ENCODE peak calls at places on chromosome 9, in nine cellular contexts. F, E, K, L, V, C, P, X and D are unnamed samples.

GRCh38 chr9:108475813-108476212 is 380.0 kb downstream of the ACTL7B start:
- DNase-seq in F (no peak), P (no peak), V (no peak), E (no peak), X (no peak), C (no peak), K (no peak), L (no peak), D (no peak)

GRCh38 chr9:6506571-6506970 is 93.6 kb downstream of the UHRF2 start:
- DNase-seq in C (no peak), L (no peak), V (no peak), E (peak; percentile 59), P (no peak), X (no peak), F (no peak), K (no peak), D (no peak)

GRCh38 chr9:133545494-133546286 is 11.2 kb downstream of the ADAMTSL2 start:
- DNase-seq in L (no peak), X (no peak), C (no peak), E (no peak), P (no peak), F (no peak), V (no peak), K (no peak), D (no peak)

GRCh38 chr9:131701789-131702337 is 38.0 kb downstream of the RAPGEF1 start:
- DNase-seq in L (no peak), F (no peak), X (no peak), P (peak; percentile 75), K (no peak), E (no peak), C (no peak), V (no peak), D (no peak)

GRCh38 chr9:134066546-134066922 is 1.3 kb downstream of the BRD3 start:
- DNase-seq in P (peak; percentile 56), L (peak; percentile 25), K (peak; percentile 5), F (peak; percentile 52), E (no peak), X (no peak), V (no peak), C (no peak), D (no peak)

GRCh38 chr9:81562221-81563019 is 126.9 kb downstream of the TLE1 start:
- DNase-seq in K (no peak), F (peak; percentile 21), L (peak; percentile 62), X (no peak), E (peak; percentile 88), V (no peak), P (no peak), C (no peak), D (peak; percentile 89)

GRCh38 chr9:6552033-6552737 is 93.3 kb downstream of the GLDC start:
- DNase-seq in X (no peak), K (no peak), C (peak; percentile 18), V (no peak), F (peak; percentile 20), L (no peak), E (peak; percentile 5), P (peak; percentile 40), D (no peak)

GRCh38 chr9:114370251-114370984 is 17.4 kb downstream of the AKNA start:
- DNase-seq in X (no peak), P (peak; percentile 55), C (no peak), F (no peak), L (no peak), V (no peak), K (no peak), E (no peak), D (no peak)

GRCh38 chr9:34218452-34218851 is 39.6 kb downstream of the UBAP1 start:
- DNase-seq in X (no peak), V (no peak), F (no peak), K (no peak), C (no peak), P (peak; percentile 23), E (no peak), L (no peak), D (no peak)

GRCh38 chr9:131167146-131167692 is 41.8 kb downstream of the NUP214 start:
- DNase-seq in F (no peak), K (no peak), L (peak; percentile 35), P (no peak), V (no peak), E (no peak), X (no peak), C (no peak), D (no peak)

GRCh38 chr9:115922441-115922840 is 231.2 kb upstream of the PAPPA start:
- DNase-seq in E (no peak), K (no peak), L (no peak), F (no peak), P (no peak), C (no peak), X (no peak), V (no peak), D (no peak)

GRCh38 chr9:109317979-109318671 is 2.7 kb downstream of the EPB41L4B start:
- DNase-seq in L (no peak), P (peak; percentile 72), X (no peak), F (no peak), V (no peak), C (no peak), K (no peak), E (no peak), D (no peak)

GRCh38 chr9:89021154-89021803 is 30.0 kb downstream of the S1PR3 start:
- DNase-seq in P (no peak), X (no peak), K (no peak), L (peak; percentile 39), F (peak; percentile 82), V (no peak), C (peak; percentile 66), E (peak; percentile 89), D (no peak)